ENCODE peak calls at places on chromosomes 11 and 22, in eight cellular contexts. U is NB4, I is BJ, K is cardiac muscle cell, M is GM12864, N is body of pancreas, H is AG04449, S is left ventricle myocardium inferior. L is an unnamed sample.
A peak's percentile ranks its signal among the peaks of the same experiment; 100 is the strongest.

GRCh38 chr11:129313588-129314288 is 61.9 kb upstream of the BARX2 start:
- DNase-seq in U (no peak), I (no peak), K (no peak), M (no peak), N (peak; percentile 38), H (no peak), S (no peak), L (peak; percentile 21)

GRCh38 chr11:38460901-38461300 is 1862.9 kb upstream of the RAG2 start:
- DNase-seq in U (peak; percentile 6), I (peak; percentile 18), K (no peak), M (no peak), N (peak; percentile 71), H (peak; percentile 71), S (peak; percentile 21), L (no peak)

GRCh38 chr11:23605001-23605400 is 744.7 kb upstream of the CCDC179 start:
- DNase-seq in U (no peak), I (no peak), K (no peak), M (no peak), N (no peak), H (no peak), S (no peak), L (peak; percentile 2)

GRCh38 chr11:61814242-61814957 is 2.4 kb downstream of the FADS1 start:
- DNase-seq in U (peak; percentile 61), I (no peak), K (no peak), M (no peak), N (peak; percentile 56), H (no peak), S (no peak), L (peak; percentile 18)

GRCh38 chr11:13962562-13963168 is at the start of gene SPON1:
- DNase-seq in U (no peak), I (no peak), K (peak; percentile 81), M (no peak), N (peak; percentile 44), H (no peak), S (peak; percentile 46), L (no peak)

GRCh38 chr11:17651061-17651460 is 68.3 kb upstream of the MYOD1 start:
- DNase-seq in U (no peak), I (no peak), K (no peak), M (no peak), N (no peak), H (no peak), S (no peak), L (no peak)

GRCh38 chr11:3001496-3001895 is 9.4 kb upstream of the NAP1L4 start:
- DNase-seq in U (no peak), I (no peak), K (no peak), M (no peak), N (peak; percentile 42), H (no peak), S (peak; percentile 63), L (no peak)

GRCh38 chr22:30884211-30885000 is 84.2 kb downstream of the MORC2 start:
- DNase-seq in U (no peak), I (no peak), K (no peak), M (no peak), N (no peak), H (no peak), S (no peak), L (no peak)

GRCh38 chr22:29903371-29903770 is 20.4 kb downstream of the MTMR3 start:
- DNase-seq in U (no peak), I (no peak), K (no peak), M (no peak), N (no peak), H (no peak), S (no peak), L (no peak)

GRCh38 chr11:112949781-112950575 is 11.2 kb upstream of the NCAM1 start:
- DNase-seq in U (no peak), I (no peak), K (no peak), M (no peak), N (no peak), H (no peak), S (peak; percentile 48), L (no peak)

GRCh38 chr22:37806409-37807338 is 1.1 kb upstream of the GCAT start:
- DNase-seq in U (peak; percentile 41), I (no peak), K (peak; percentile 49), M (no peak), N (peak; percentile 49), H (no peak), S (no peak), L (peak; percentile 45)

GRCh38 chr11:68584991-68585524 is 99.3 kb upstream of the GAL start:
- DNase-seq in U (no peak), I (no peak), K (no peak), M (no peak), N (no peak), H (no peak), S (no peak), L (no peak)

GRCh38 chr11:8206251-8207079 is 37.6 kb upstream of the RIC3 start:
- DNase-seq in U (peak; percentile 73), I (no peak), K (no peak), M (no peak), N (peak; percentile 65), H (no peak), S (peak; percentile 41), L (no peak)

GRCh38 chr11:64924910-64925284 is 408 bp downstream of the PPP2R5B start:
- DNase-seq in U (no peak), I (no peak), K (no peak), M (no peak), N (no peak), H (no peak), S (no peak), L (no peak)

GRCh38 chr11:79173615-79174014 is 267.2 kb downstream of the TENM4 start:
- DNase-seq in U (no peak), I (peak; percentile 47), K (peak; percentile 28), M (no peak), N (no peak), H (peak; percentile 58), S (no peak), L (peak; percentile 89)
- H3K4me3 ChIP-seq in U (no peak overlapping the region), I (no peak overlapping the region), K (no peak overlapping the region), M (no peak overlapping the region), N (no peak overlapping the region), H (peak overlapping the region; percentile 19), S (no peak overlapping the region), L (peak overlapping the region; percentile 25)

GRCh38 chr11:122814401-122814800 is 23.9 kb upstream of the CRTAM start:
- DNase-seq in U (no peak), I (no peak), K (no peak), M (no peak), N (no peak), H (no peak), S (no peak), L (no peak)
- TF ChIP-seq CTCF in U (peak; percentile 14), I (no peak), K (peak; percentile 30), M (peak; percentile 28), N (no peak), H (no peak), S (no peak), L (no peak)

DNA sequence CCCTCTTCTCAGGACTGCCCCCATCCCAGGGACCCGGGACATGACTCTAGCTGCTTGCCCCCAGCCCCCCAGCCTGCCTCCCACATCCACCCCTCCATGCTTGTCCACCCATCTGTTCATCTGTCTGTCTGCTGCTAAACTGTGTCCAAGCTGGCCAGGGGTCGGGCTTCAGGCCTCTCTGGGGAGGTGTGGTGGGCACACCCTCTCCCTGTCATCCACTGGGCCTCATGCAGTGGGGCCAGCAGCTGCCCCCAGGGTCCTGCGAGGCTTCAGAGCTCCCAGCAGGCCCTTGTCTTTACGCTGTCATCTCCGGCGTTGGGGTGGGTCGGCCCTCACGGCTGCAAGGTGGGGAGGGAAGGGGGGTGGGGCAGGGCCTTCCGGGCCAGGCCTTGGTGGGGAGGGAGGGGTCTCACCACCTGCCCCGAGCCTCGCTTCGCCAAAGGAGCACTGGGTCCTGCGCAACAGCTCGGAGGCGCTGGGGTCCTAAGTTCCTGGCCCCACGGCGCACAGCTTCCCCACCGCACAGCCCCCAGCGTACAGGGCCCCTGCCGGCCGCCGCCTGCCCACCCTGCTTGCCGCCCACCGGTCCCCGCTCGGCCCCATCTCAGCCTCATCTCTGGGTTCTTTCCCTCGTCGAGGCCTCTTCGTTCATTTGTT is 26.7 kb downstream of the MOB2 start:
- DNase-seq in U (no peak), I (no peak), K (no peak), M (no peak), N (no peak), H (no peak), S (no peak), L (no peak)
- H3K4me3 ChIP-seq in U (no peak overlapping the region), I (no peak overlapping the region), K (no peak overlapping the region), M (no peak overlapping the region), N (no peak overlapping the region), H (no peak overlapping the region), S (peak overlapping the region; percentile 14), L (no peak overlapping the region)

GRCh38 chr11:46916669-46917108 is 1.7 kb downstream of the LRP4 start:
- DNase-seq in U (peak; percentile 54), I (no peak), K (peak; percentile 87), M (no peak), N (peak; percentile 54), H (no peak), S (peak; percentile 70), L (peak; percentile 77)
- TF ChIP-seq CTCF in U (peak; percentile 7), I (peak; percentile 39), K (peak; percentile 40), M (no peak), N (peak; percentile 37), H (peak; percentile 5), S (peak; percentile 17), L (peak; percentile 35)